ENCODE peak calls at places on chromosomes 11 and 22, in four cellular contexts. One of them, this sample, is unnamed.

GRCh38 chr11:133695376-133695775 is 149.9 kb downstream of the SPATA19 start:
- DNase-seq in H4: no peak
- DNase-seq in Daoy: no peak
- DNase-seq in body of pancreas: no peak
- DNase-seq in this sample: no peak

GRCh38 chr11:2471804-2472096 is 26.9 kb downstream of the KCNQ1 start:
- DNase-seq in H4: no peak
- DNase-seq in body of pancreas: no peak
- DNase-seq in Daoy: no peak
- DNase-seq in this sample: no peak

GRCh38 chr22:37044634-37045625 is 6.6 kb upstream of the KCTD17 start:
- DNase-seq in body of pancreas: no peak
- DNase-seq in H4: no peak
- DNase-seq in Daoy: no peak
- DNase-seq in this sample: no peak

GRCh38 chr22:45817705-45818104 is 146.1 kb downstream of the ATXN10 start:
- DNase-seq in H4: no peak
- DNase-seq in body of pancreas: no peak
- DNase-seq in Daoy: no peak
- DNase-seq in this sample: no peak

GRCh38 chr11:130523166-130523565 is 74.7 kb downstream of the ADAMTS15 start:
- DNase-seq in Daoy: no peak
- DNase-seq in H4: no peak
- DNase-seq in body of pancreas: no peak
- DNase-seq in this sample: no peak

GRCh38 chr11:11263238-11264030 is 89.6 kb downstream of the CSNK2A3 start:
- DNase-seq in Daoy: peak; percentile 49
- DNase-seq in body of pancreas: peak; percentile 35
- DNase-seq in H4: peak; percentile 41
- DNase-seq in this sample: no peak

GRCh38 chr11:75428301-75428724 is 4.7 kb downstream of the KLHL35 start:
- DNase-seq in Daoy: peak; percentile 94
- DNase-seq in H4: no peak
- DNase-seq in body of pancreas: peak; percentile 95
- DNase-seq in this sample: peak; percentile 77

GRCh38 chr11:86636275-86636674 is 36.1 kb downstream of the ME3 start:
- DNase-seq in Daoy: peak; percentile 44
- DNase-seq in H4: peak; percentile 78
- DNase-seq in body of pancreas: no peak
- DNase-seq in this sample: no peak

GRCh38 chr11:111911563-111912401 is at the start of gene CRYAB:
- DNase-seq in Daoy: no peak
- DNase-seq in body of pancreas: peak; percentile 75
- DNase-seq in H4: peak; percentile 33
- DNase-seq in this sample: peak; percentile 83

GRCh38 chr11:697811-698311 is 2.2 kb downstream of the TMEM80 start:
- DNase-seq in Daoy: peak; percentile 64
- DNase-seq in H4: no peak
- DNase-seq in body of pancreas: no peak
- DNase-seq in this sample: no peak

GRCh38 chr11:61332266-61332822 is 561 bp downstream of the DDB1 start:
- DNase-seq in Daoy: no peak
- DNase-seq in body of pancreas: no peak
- DNase-seq in H4: no peak
- DNase-seq in this sample: no peak

GRCh38 chr11:106990322-106990721 is 28.0 kb downstream of the GUCY1A2 start:
- DNase-seq in H4: no peak
- DNase-seq in body of pancreas: peak; percentile 13
- DNase-seq in Daoy: no peak
- DNase-seq in this sample: no peak